ENCODE peak calls at places on chromosomes 11 and 22, in seven cellular contexts. D is SW480; R is NCI-H748 treated with DMSO at 0.1 percent for 48 hours; U is RPMI7951; L is stimulated activated CD4-positive, alpha-beta T cell treated with anti-CD3 and anti-CD28 coated beads, Interleukin-2, amount 100 ng/mL, for 24 hours; T is astrocyte of the spinal cord; G is dermis blood vessel endothelial cell. V is an unnamed sample.
A peak's percentile ranks its signal among the peaks of the same experiment; 100 is the strongest.

GRCh38 chr22:35629406-35630234 is 12.5 kb upstream of the MB start:
- DNase-seq in U (peak; percentile 99), L (peak; percentile 51), G (peak; percentile 74), T (peak; percentile 98), D (peak; percentile 88), R (no peak), V (peak; percentile 54)

GRCh38 chr11:7592706-7593105 is 78.9 kb downstream of the PPFIBP2 start:
- DNase-seq in L (no peak), R (no peak), T (no peak), U (no peak), D (no peak), G (no peak), V (no peak)

GRCh38 chr22:23834830-23835772 is 3.7 kb downstream of the DERL3 start:
- DNase-seq in R (no peak), T (no peak), L (no peak), G (no peak), U (no peak), D (no peak), V (no peak)

GRCh38 chr11:88979641-88980040 is 86.1 kb downstream of the GRM5 start:
- DNase-seq in T (peak; percentile 76), L (no peak), D (no peak), R (no peak), G (no peak), U (no peak), V (no peak)

GRCh38 chr11:3796346-3796745 is 1.0 kb downstream of the NUP98 start:
- DNase-seq in G (peak; percentile 23), T (no peak), D (no peak), R (no peak), U (no peak), L (no peak), V (no peak)

GRCh38 chr22:43737150-43737828 is 74.8 kb downstream of the EFCAB6 start:
- DNase-seq in G (no peak), D (no peak), U (no peak), L (no peak), T (no peak), R (no peak), V (no peak)

GRCh38 chr11:64677441-64678023 is 45.5 kb downstream of the NRXN2 start:
- DNase-seq in R (no peak), G (no peak), T (no peak), D (no peak), U (no peak), L (no peak), V (no peak)

GRCh38 chr22:44895296-44896055 is 114.3 kb downstream of the PHF21B start:
- DNase-seq in R (no peak), D (no peak), U (no peak), L (no peak), T (no peak), G (no peak), V (no peak)

GRCh38 chr11:6505577-6506240 is 8.6 kb downstream of the DNHD1 start:
- DNase-seq in G (peak; percentile 82), L (no peak), T (peak; percentile 67), R (peak; percentile 50), D (peak; percentile 53), U (peak; percentile 68), V (peak; percentile 79)

GRCh38 chr11:21040615-21041014 is 371.2 kb downstream of the NELL1 start:
- DNase-seq in U (no peak), T (no peak), R (no peak), L (no peak), G (no peak), D (no peak), V (no peak)

GRCh38 chr22:49406047-49406650 is 421.5 kb downstream of the BRD1 start:
- DNase-seq in L (no peak), T (no peak), D (no peak), U (no peak), R (no peak), G (no peak), V (no peak)

GRCh38 chr11:77410076-77410827 is 63.6 kb downstream of the PAK1 start:
- DNase-seq in T (no peak), D (no peak), U (no peak), G (no peak), R (no peak), L (no peak), V (no peak)

GRCh38 chr11:61297341-61297740 is 2.2 kb upstream of the VWCE start:
- DNase-seq in U (no peak), D (peak; percentile 16), G (no peak), R (no peak), L (no peak), T (no peak), V (no peak)

GRCh38 chr22:48827228-48827810 is 1000.4 kb downstream of the BRD1 start:
- DNase-seq in T (no peak), L (no peak), U (no peak), G (no peak), R (peak; percentile 94), D (peak; percentile 16), V (no peak)

GRCh38 chr11:70111269-70112016 is 33.3 kb downstream of the ANO1 start:
- DNase-seq in U (peak; percentile 94), T (peak; percentile 60), G (no peak), L (no peak), R (no peak), D (peak; percentile 96), V (no peak)

GRCh38 chr22:37354271-37355069 is 72.2 kb downstream of the CYTH4 start:
- DNase-seq in T (no peak), G (no peak), L (no peak), R (no peak), D (no peak), U (no peak), V (no peak)

GRCh38 chr11:116162086-116162485 is 610.7 kb downstream of the BUD13 start:
- DNase-seq in D (no peak), G (no peak), R (no peak), U (no peak), L (no peak), T (no peak), V (no peak)

GRCh38 chr11:85941380-85941973 is 86.3 kb downstream of the CCDC83 start:
- DNase-seq in T (peak; percentile 68), D (peak; percentile 68), R (peak; percentile 26), L (no peak), G (peak; percentile 89), U (peak; percentile 68), V (peak; percentile 80)

GRCh38 chr22:40703174-40703573 is 23.9 kb downstream of the MCHR1 start:
- DNase-seq in G (no peak), R (no peak), T (no peak), D (no peak), U (peak; percentile 27), L (no peak), V (no peak)

GRCh38 chr11:6414874-6415328 is 4.0 kb downstream of the APBB1 start:
- DNase-seq in U (peak; percentile 35), D (no peak), G (no peak), R (no peak), T (no peak), L (peak; percentile 29), V (no peak)

GRCh38 chr11:114075891-114076441 is 16.5 kb downstream of the ZBTB16 start:
- DNase-seq in G (peak; percentile 70), L (peak; percentile 40), T (peak; percentile 74), U (peak; percentile 27), R (no peak), D (peak; percentile 23), V (peak; percentile 50)

GRCh38 chr11:71116435-71117040 is 135.8 kb downstream of the SHANK2 start:
- DNase-seq in D (no peak), R (no peak), G (no peak), U (no peak), L (no peak), T (no peak), V (no peak)

GRCh38 chr11:251550-251949 is 14.8 kb downstream of the PSMD13 start:
- DNase-seq in G (no peak), U (no peak), R (no peak), L (no peak), T (no peak), D (no peak), V (no peak)

GRCh38 chr11:64372802-64373597 is 14.0 kb downstream of the RPS6KA4 start:
- DNase-seq in L (no peak), U (peak; percentile 99), D (peak; percentile 94), R (peak; percentile 94), G (peak; percentile 11), T (no peak), V (no peak)

GRCh38 chr11:42996742-42997307 is 315.0 kb upstream of the API5 start:
- DNase-seq in D (no peak), U (no peak), T (no peak), L (no peak), G (no peak), R (no peak), V (no peak)

GRCh38 chr22:20181194-20181931 is 30.5 kb upstream of the CCDC188 start:
- DNase-seq in T (no peak), U (no peak), D (no peak), G (no peak), L (no peak), R (no peak), V (no peak)

GRCh38 chr11:8219257-8220021 is 44.2 kb downstream of the LMO1 start:
- DNase-seq in G (peak; percentile 73), D (peak; percentile 60), U (peak; percentile 42), L (no peak), T (peak; percentile 58), R (peak; percentile 21), V (peak; percentile 70)